ENCODE peak calls at places on chromosomes 11 and 22, in six cellular contexts. M is activated T-cell treated with anti-CD3 and anti-CD28 coated beads for 24 hours; B is activated naive CD8-positive, alpha-beta T cell treated with anti-CD3 and anti-CD28 coated beads, Interleukin-2, amount 50 U/mL, for 24 hours; Y is RWPE1; Q is activated CD8-positive, alpha-beta memory T cell treated with anti-CD3 and anti-CD28 coated beads, Interleukin-2, amount 50 U/mL, for 4 hours; F is nucleus accumbens. D is an unnamed sample.
A peak's percentile ranks its signal among the peaks of the same experiment; 100 is the strongest.

GRCh38 chr11:32334822-32335221 is 100.5 kb downstream of the WT1 start:
- DNase-seq in M (no peak), B (peak; percentile 27), Y (no peak), Q (no peak), F (no peak), D (no peak)

GRCh38 chr22:37609240-37610152 is 862 bp downstream of the GGA1 start:
- DNase-seq in M (peak; percentile 14), B (no peak), Y (peak; percentile 32), Q (no peak), F (no peak), D (no peak)

GRCh38 chr11:112771847-112772246 is 189.4 kb upstream of the NCAM1 start:
- DNase-seq in M (no peak), B (no peak), Y (no peak), Q (no peak), F (no peak), D (no peak)

GRCh38 chr11:68330700-68331337 is 18.4 kb downstream of the LRP5 start:
- DNase-seq in M (no peak), B (no peak), Y (no peak), Q (no peak), F (no peak), D (no peak)

GRCh38 chr22:42078469-42079318 is 806 bp upstream of the SMDT1 start:
- DNase-seq in M (no peak), B (no peak), Y (no peak), Q (peak; percentile 29), F (no peak), D (no peak)

GRCh38 chr11:64661146-64661545 is 61.9 kb downstream of the NRXN2 start:
- DNase-seq in M (no peak), B (no peak), Y (no peak), Q (no peak), F (no peak), D (no peak)

GRCh38 chr11:90587896-90588295 is 365.0 kb upstream of the CHORDC1 start:
- DNase-seq in M (no peak), B (no peak), Y (no peak), Q (no peak), F (no peak), D (no peak)

GRCh38 chr22:48333816-48334735 is 1493.6 kb downstream of the BRD1 start:
- DNase-seq in M (no peak), B (no peak), Y (no peak), Q (no peak), F (no peak), D (no peak)

GRCh38 chr22:43905681-43906080 is 13.9 kb upstream of the PNPLA5 start:
- DNase-seq in M (no peak), B (no peak), Y (no peak), Q (no peak), F (no peak), D (no peak)

GRCh38 chr11:129691154-129691553 is 124.5 kb upstream of the TMEM45B start:
- DNase-seq in M (no peak), B (no peak), Y (no peak), Q (no peak), F (no peak), D (no peak)

GRCh38 chr11:122813176-122813917 is 25.0 kb upstream of the CRTAM start:
- DNase-seq in M (no peak), B (no peak), Y (no peak), Q (no peak), F (no peak), D (no peak)

D was measured in left lung.